ENCODE peak calls at places on chromosomes 6 and 20, in four cellular contexts. O is tibial artery, C is heart right ventricle, F is HAP-1. W is an unnamed sample.

GRCh38 chr6:39243809-39244208 is 14.5 kb upstream of the KCNK5 start:
- DNase-seq in F (no peak), O (peak; percentile 83), C (no peak), W (no peak)

GRCh38 chr6:46652232-46652602 is 401 bp downstream of the CYP39A1 start:
- DNase-seq in O (no peak), C (no peak), F (no peak), W (no peak)

GRCh38 chr6:170271771-170272314 is 19.0 kb downstream of the DLL1 start:
- DNase-seq in C (no peak), F (no peak), O (no peak), W (no peak)

GRCh38 chr6:125747589-125748533 is 1.6 kb upstream of the HEY2 start:
- DNase-seq in F (no peak), O (peak; percentile 53), C (peak; percentile 48), W (no peak)

GRCh38 chr6:20028562-20028961 is 183.7 kb downstream of the MBOAT1 start:
- DNase-seq in F (no peak), C (no peak), O (no peak), W (no peak)

GRCh38 chr6:85191656-85192055 is 258.2 kb upstream of the NT5E start:
- DNase-seq in O (no peak), F (no peak), C (no peak), W (peak; percentile 45)

GRCh38 chr6:132719736-132720448 is 6.0 kb upstream of the VNN1 start:
- DNase-seq in F (no peak), C (no peak), O (no peak), W (no peak)

GRCh38 chr20:50652702-50653294 is 38.5 kb downstream of the RIPOR3 start:
- DNase-seq in O (no peak), C (peak; percentile 35), F (no peak), W (no peak)

GRCh38 chr6:22221630-22222029 is 75.2 kb downstream of the PRL start:
- DNase-seq in F (no peak), C (no peak), O (no peak), W (no peak)

GRCh38 chr6:45922728-45923351 is 92.8 kb downstream of the CLIC5 start:
- DNase-seq in C (peak; percentile 54), F (no peak), O (peak; percentile 72), W (peak; percentile 44)

GRCh38 chr6:148457137-148457842 is 114.7 kb downstream of the SASH1 start:
- DNase-seq in O (no peak), F (no peak), C (no peak), W (peak; percentile 48)

GRCh38 chr20:31595654-31596411 is 9.3 kb upstream of the ID1 start:
- DNase-seq in F (peak; percentile 97), C (peak; percentile 89), O (peak; percentile 89), W (peak; percentile 95)
- H3K4me3 ChIP-seq in F (no peak overlapping the region), C (no peak overlapping the region), O (no peak overlapping the region), W (no peak overlapping the region)

GRCh38 chr6:155434117-155434516 is 21.5 kb downstream of the NOX3 start:
- DNase-seq in C (no peak), F (no peak), O (no peak), W (no peak)

GRCh38 chr6:155426408-155426945 is 29.2 kb downstream of the NOX3 start:
- DNase-seq in C (no peak), F (no peak), O (no peak), W (no peak)

GRCh38 chr6:155429321-155429893 is 26.2 kb downstream of the NOX3 start:
- DNase-seq in O (no peak), F (no peak), C (no peak), W (no peak)

GRCh38 chr6:155436981-155437749 is 18.5 kb downstream of the NOX3 start:
- DNase-seq in C (peak; percentile 41), F (no peak), O (no peak), W (no peak)

GRCh38 chr6:155432293-155432692 is 23.3 kb downstream of the NOX3 start:
- DNase-seq in O (no peak), F (no peak), C (no peak), W (no peak)
- H3K4me3 ChIP-seq in O (no peak overlapping the region), F (no peak overlapping the region), C (no peak overlapping the region), W (no peak overlapping the region)

GRCh38 chr6:31354788-31355539 is 2.0 kb downstream of the HLA-B start:
- DNase-seq in F (no peak), C (no peak), O (no peak), W (no peak)
- H3K4me3 ChIP-seq in F (no peak overlapping the region), C (peak overlapping the region; percentile 87), O (peak overlapping the region; percentile 71), W (no peak overlapping the region)

GRCh38 chr20:64261138-64261537 is 5.6 kb downstream of the PCMTD2 start:
- DNase-seq in C (peak; percentile 62), F (no peak), O (no peak), W (no peak)
- H3K4me3 ChIP-seq in C (peak overlapping the region; percentile 23), F (no peak overlapping the region), O (peak overlapping the region; percentile 13), W (no peak overlapping the region)

GRCh38 chr6:116385462-116385807 is 14.7 kb downstream of the DSE start:
- DNase-seq in C (peak; percentile 33), O (no peak), F (no peak), W (no peak)

GRCh38 chr6:116385911-116386310 is 15.2 kb downstream of the DSE start:
- DNase-seq in F (no peak), C (no peak), O (no peak), W (no peak)

GRCh38 chr6:116388924-116389323 is 18.2 kb downstream of the DSE start:
- DNase-seq in O (no peak), F (no peak), C (no peak), W (no peak)

GRCh38 chr6:116386581-116387299 is 16.0 kb downstream of the DSE start:
- DNase-seq in F (no peak), C (no peak), O (no peak), W (no peak)

GRCh38 chr6:116387374-116387773 is 16.6 kb downstream of the DSE start:
- DNase-seq in C (no peak), O (peak; percentile 27), F (no peak), W (no peak)
- H3K4me3 ChIP-seq in C (no peak overlapping the region), O (no peak overlapping the region), F (no peak overlapping the region), W (no peak overlapping the region)

DNA sequence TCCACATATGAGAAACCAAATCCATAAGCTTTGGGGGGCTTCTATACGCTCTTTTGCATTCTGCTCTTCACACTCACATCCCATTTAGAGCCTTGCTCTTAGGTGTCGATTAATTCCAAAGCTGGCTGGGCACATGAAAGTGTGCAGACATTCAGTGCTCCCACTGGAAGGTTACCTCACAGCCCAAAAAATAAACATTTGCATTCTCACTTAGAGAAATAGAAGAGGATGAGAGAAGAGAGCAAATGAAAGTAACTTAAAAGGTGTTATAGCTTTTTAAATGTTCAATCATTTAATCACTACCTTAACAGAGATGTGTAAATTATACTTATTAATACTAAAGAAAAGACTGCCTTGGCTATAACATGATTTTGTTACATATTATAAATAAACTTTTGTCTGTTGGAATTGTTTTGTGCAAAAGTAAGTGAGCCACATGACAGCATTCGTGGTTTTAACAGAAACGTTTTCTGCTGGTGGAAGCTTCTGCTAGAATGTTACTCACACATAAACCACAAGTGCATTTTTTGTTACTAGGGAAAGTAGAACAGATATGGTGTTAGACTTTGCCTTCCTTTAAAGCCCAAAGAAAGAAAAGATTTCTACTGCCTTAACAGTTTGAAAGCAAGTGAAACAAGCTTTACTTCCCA is 116.7 kb downstream of the SIM1 start:
- DNase-seq in C (no peak), F (no peak), O (no peak), W (no peak)
- H3K4me3 ChIP-seq in C (no peak overlapping the region), F (no peak overlapping the region), O (no peak overlapping the region), W (no peak overlapping the region)

GRCh38 chr6:36765190-36765941 is 67.7 kb downstream of the RAB44 start:
- DNase-seq in C (no peak), O (no peak), F (no peak), W (no peak)

GRCh38 chr6:36769676-36770499 is 69.4 kb downstream of the CPNE5 start:
- DNase-seq in C (no peak), F (no peak), O (no peak), W (no peak)

GRCh38 chr6:36769161-36769675 is 70.0 kb downstream of the CPNE5 start:
- DNase-seq in O (no peak), C (peak; percentile 37), F (no peak), W (no peak)

GRCh38 chr6:36766649-36766945 is 69.0 kb downstream of the RAB44 start:
- DNase-seq in F (no peak), O (no peak), C (no peak), W (no peak)

DNA sequence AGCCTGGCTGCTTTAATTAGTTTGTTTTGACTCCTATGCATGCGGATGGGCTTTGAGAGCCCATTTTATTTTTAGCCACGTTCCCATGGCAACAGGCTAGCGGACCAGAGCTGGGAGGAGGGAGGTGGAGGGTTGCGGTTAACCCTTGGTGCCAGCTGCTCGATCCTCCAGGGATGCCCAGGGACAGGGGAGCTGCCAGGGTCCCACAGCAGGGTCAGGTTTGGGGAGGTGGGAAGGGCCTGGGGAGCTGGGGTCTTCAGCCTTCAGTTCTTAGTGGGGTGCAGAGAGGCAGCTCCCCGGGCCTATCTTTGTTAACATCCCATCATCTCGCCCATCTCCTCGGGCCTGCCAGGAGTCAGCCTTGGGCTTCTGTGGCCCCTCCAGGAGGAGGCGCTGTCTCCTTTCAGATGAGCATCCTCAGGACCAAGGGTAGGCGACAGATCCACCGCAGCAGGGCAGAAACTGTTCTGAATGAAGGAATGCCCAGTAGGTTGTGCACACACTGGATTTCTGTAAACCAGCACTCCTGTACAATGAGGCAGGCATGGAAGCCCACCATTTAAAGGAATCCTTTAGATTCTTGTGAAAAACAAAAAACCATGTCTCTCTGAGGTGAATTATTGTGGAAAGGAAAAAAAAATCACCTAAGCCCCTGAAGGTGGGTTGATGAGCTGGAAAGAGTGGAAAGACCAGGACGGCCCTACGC is 68.5 kb downstream of the RAB44 start:
- DNase-seq in F (peak; percentile 60), C (peak; percentile 83), O (peak; percentile 76), W (peak; percentile 31)
- H3K4me3 ChIP-seq in F (no peak overlapping the region), C (no peak overlapping the region), O (no peak overlapping the region), W (no peak overlapping the region)